ENCODE peak calls at places on chromosomes 7 and 10, in seven cellular contexts. B, J, Y, V, P, M and E are unnamed samples.

GRCh38 chr7:157136372-157136771 is 2.4 kb upstream of the UBE3C start:
- DNase-seq in B (no peak), J (peak), Y (no peak), V (peak), P (no peak), M (no peak), E (no peak)

GRCh38 chr7:114085592-114086490 is 167.0 kb upstream of the PPP1R3A start:
- DNase-seq in B (peak), J (no peak), Y (peak), V (peak), P (no peak), M (no peak), E (peak)

GRCh38 chr10:17387861-17388503 is 66.4 kb downstream of the ST8SIA6 start:
- DNase-seq in B (no peak), J (no peak), Y (no peak), V (no peak), P (no peak), M (no peak), E (no peak)

GRCh38 chr7:148540041-148540738 is 50.4 kb upstream of the C7orf33 start:
- DNase-seq in B (peak), J (peak), Y (no peak), V (peak), P (no peak), M (no peak), E (no peak)

GRCh38 chr7:130421685-130422084 is 19.1 kb downstream of the CEP41 start:
- DNase-seq in B (no peak), J (no peak), Y (no peak), V (peak), P (no peak), M (no peak), E (no peak)

GRCh38 chr7:80428161-80429054 is 83.5 kb downstream of the GNAT3 start:
- DNase-seq in B (no peak), J (no peak), Y (no peak), V (peak), P (no peak), M (no peak), E (no peak)

GRCh38 chr10:123835575-123835974 is 56.0 kb downstream of the CPXM2 start:
- DNase-seq in B (no peak), J (no peak), Y (no peak), V (no peak), P (no peak), M (no peak), E (no peak)

GRCh38 chr7:32428546-32428945 is 61.6 kb downstream of the LSM5 start:
- DNase-seq in B (no peak), J (no peak), Y (no peak), V (no peak), P (no peak), M (no peak), E (no peak)

GRCh38 chr10:30048768-30049507 is 10.4 kb downstream of the JCAD start:
- DNase-seq in B (peak), J (no peak), Y (no peak), V (no peak), P (no peak), M (no peak), E (no peak)

GRCh38 chr10:70115948-70116682 is 16.5 kb downstream of the AIFM2 start:
- DNase-seq in B (peak), J (no peak), Y (peak), V (peak), P (peak), M (no peak), E (no peak)

GRCh38 chr10:44938938-44939337 is 20.7 kb upstream of the RASSF4 start:
- DNase-seq in B (no peak), J (no peak), Y (no peak), V (no peak), P (no peak), M (no peak), E (no peak)

GRCh38 chr10:58414270-58415041 is 29.2 kb downstream of the TFAM start:
- DNase-seq in B (no peak), J (peak), Y (no peak), V (peak), P (no peak), M (no peak), E (no peak)
- TF ChIP-seq CTCF in B (peak), J (peak), Y (no peak), V (peak), P (no peak), M (peak), E (peak)

GRCh38 chr10:101478956-101479355 is 109.1 kb downstream of the POLL start:
- DNase-seq in B (no peak), J (no peak), Y (no peak), V (no peak), P (no peak), M (no peak), E (no peak)
- TF ChIP-seq CTCF in B (no peak), J (no peak), Y (no peak), V (no peak), P (no peak), M (no peak), E (no peak)

GRCh38 chr10:114819313-114819712 is 2.3 kb upstream of the FHIP2A start:
- DNase-seq in B (no peak), J (no peak), Y (no peak), V (no peak), P (no peak), M (no peak), E (no peak)

GRCh38 chr10:114821915-114822770 is 563 bp downstream of the FHIP2A start:
- DNase-seq in B (peak), J (no peak), Y (peak), V (peak), P (peak), M (peak), E (peak)

GRCh38 chr10:114822771-114823463 is 1.3 kb downstream of the FHIP2A start:
- DNase-seq in B (no peak), J (peak), Y (no peak), V (peak), P (no peak), M (no peak), E (no peak)

GRCh38 chr10:114824396-114824795 is 2.8 kb downstream of the FHIP2A start:
- DNase-seq in B (no peak), J (no peak), Y (no peak), V (no peak), P (no peak), M (no peak), E (no peak)

GRCh38 chr10:114821293-114821914 is at the start of gene FHIP2A:
- DNase-seq in B (peak), J (no peak), Y (peak), V (peak), P (peak), M (no peak), E (peak)
- TF ChIP-seq CTCF in B (peak), J (peak), Y (peak), V (peak), P (peak), M (peak), E (peak)

GRCh38 chr7:117951711-117952280 is 78.6 kb upstream of the CTTNBP2 start:
- DNase-seq in B (no peak), J (no peak), Y (no peak), V (no peak), P (no peak), M (no peak), E (no peak)
- TF ChIP-seq CTCF in B (no peak), J (no peak), Y (no peak), V (no peak), P (no peak), M (peak), E (no peak)

DNA sequence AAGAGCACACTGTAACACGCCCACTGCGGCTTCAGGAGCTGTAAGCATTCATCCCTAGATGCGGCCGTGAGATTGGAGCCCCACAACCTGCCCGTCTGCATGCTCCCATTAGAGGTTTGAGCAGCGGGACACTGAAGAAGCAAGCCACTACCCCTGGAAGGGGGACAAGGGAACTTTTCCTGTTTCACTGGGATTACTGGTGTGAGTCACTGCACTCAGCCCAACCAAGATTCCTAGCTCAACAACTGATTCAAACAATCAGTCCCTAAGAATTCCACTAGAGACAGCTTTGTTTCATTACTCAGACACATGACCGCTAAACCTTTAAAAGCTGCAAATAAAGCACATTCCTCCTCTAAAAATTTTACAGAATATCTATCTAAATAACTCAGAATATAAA is 69.8 kb downstream of the ORC5 start:
- DNase-seq in B (no peak), J (peak), Y (no peak), V (peak), P (no peak), M (no peak), E (no peak)
- TF ChIP-seq CTCF in B (no peak), J (no peak), Y (no peak), V (peak), P (no peak), M (no peak), E (no peak)

GRCh38 chr10:20771053-20771452 is 126.1 kb downstream of the NEBL start:
- DNase-seq in B (no peak), J (no peak), Y (no peak), V (no peak), P (no peak), M (no peak), E (no peak)

GRCh38 chr10:20767028-20767427 is 130.1 kb downstream of the NEBL start:
- DNase-seq in B (no peak), J (peak), Y (no peak), V (peak), P (no peak), M (no peak), E (no peak)

GRCh38 chr10:20765066-20765465 is 132.0 kb downstream of the NEBL start:
- DNase-seq in B (no peak), J (no peak), Y (no peak), V (no peak), P (no peak), M (no peak), E (no peak)

GRCh38 chr10:20768849-20769248 is 128.3 kb downstream of the NEBL start:
- DNase-seq in B (no peak), J (no peak), Y (no peak), V (peak), P (no peak), M (no peak), E (no peak)
- TF ChIP-seq CTCF in B (peak), J (no peak), Y (peak), V (no peak), P (no peak), M (peak), E (peak)

DNA sequence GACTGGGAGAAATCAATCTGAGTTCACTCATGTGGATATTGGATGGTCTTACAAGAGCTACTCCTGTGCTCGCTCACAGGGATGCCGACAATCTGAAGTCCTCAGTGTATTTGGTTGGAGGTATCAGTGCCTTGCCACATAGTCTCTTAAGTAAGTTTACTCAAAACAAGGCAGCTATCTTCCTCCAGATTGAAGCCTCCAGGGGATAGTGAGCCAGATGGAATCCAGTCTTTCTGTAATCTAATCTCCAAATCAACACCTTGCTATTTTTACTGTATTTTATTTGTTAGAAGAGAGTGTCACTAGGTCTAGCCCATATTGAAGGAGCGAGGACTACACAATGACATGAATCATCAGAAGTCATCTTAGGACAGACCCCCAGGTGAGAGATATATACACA is 456.6 kb upstream of the POT1 start:
- DNase-seq in B (no peak), J (no peak), Y (no peak), V (no peak), P (no peak), M (no peak), E (no peak)
- TF ChIP-seq CTCF in B (no peak), J (no peak), Y (no peak), V (no peak), P (no peak), M (no peak), E (no peak)

DNA sequence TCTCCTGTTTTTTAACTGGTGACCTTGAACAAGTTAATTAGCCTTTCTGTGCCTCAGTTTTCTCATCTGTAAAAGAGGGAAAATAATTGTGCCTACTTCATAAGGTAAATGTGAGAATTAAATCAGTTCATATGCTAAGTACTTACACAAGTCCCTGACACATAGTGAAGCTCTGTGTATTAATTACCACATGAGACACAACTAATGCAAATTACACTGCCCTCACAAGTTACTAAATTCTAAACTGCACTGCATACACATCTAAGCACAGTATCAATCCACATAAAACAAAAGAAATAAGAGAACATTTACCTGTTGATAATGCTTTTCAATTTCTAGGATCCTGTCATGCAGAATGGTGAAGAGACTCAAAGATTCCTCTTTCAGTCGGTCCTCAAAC is 22.5 kb downstream of the C10orf67 start:
- DNase-seq in B (no peak), J (no peak), Y (no peak), V (no peak), P (no peak), M (no peak), E (no peak)
- TF ChIP-seq CTCF in B (no peak), J (no peak), Y (no peak), V (no peak), P (no peak), M (no peak), E (no peak)

GRCh38 chr10:11476035-11476434 is 135.4 kb downstream of the USP6NL start:
- DNase-seq in B (no peak), J (no peak), Y (no peak), V (peak), P (no peak), M (no peak), E (no peak)
- TF ChIP-seq CTCF in B (no peak), J (no peak), Y (no peak), V (no peak), P (no peak), M (no peak), E (no peak)